ENCODE peak calls at places on chromosomes 7 and 10, in nine cellular contexts. H is H1, C is suprapubic skin, N is HCT116, G is K562, Y is spleen, J is GM12891, Z is transverse colon, B is endothelial cell of umbilical vein. D is an unnamed sample.

GRCh38 chr10:4633186-4633585 is 192.8 kb upstream of the AKR1E2 start:
- DNase-seq in Y (no peak), J (no peak), N (no peak), G (no peak), B (peak), Z (no peak), C (no peak), H (no peak), D (no peak)

GRCh38 chr10:35456175-35456574 is 119.9 kb downstream of the CCNY start:
- DNase-seq in Y (no peak), C (no peak), Z (no peak), B (no peak), N (no peak), J (no peak), G (no peak), H (no peak), D (no peak)

GRCh38 chr7:37753398-37753797 is 69.8 kb downstream of the GPR141 start:
- DNase-seq in G (no peak), C (no peak), H (no peak), B (no peak), Y (no peak), Z (no peak), N (no peak), J (no peak), D (no peak)

GRCh38 chr10:17249820-17250219 is 21.8 kb downstream of the VIM start:
- DNase-seq in H (no peak), C (no peak), G (no peak), J (no peak), Y (no peak), Z (no peak), B (peak), N (peak), D (no peak)

GRCh38 chr10:84269773-84270172 is 24.9 kb downstream of the RGR start:
- DNase-seq in N (peak), H (no peak), G (no peak), B (no peak), J (no peak), Z (no peak), C (no peak), Y (no peak), D (no peak)

GRCh38 chr7:112422842-112423496 is 27.3 kb upstream of the IFRD1 start:
- DNase-seq in B (peak), Y (peak), N (peak), C (peak), H (peak), J (no peak), G (peak), Z (peak), D (no peak)

GRCh38 chr7:122300607-122301079 is 3.9 kb downstream of the FEZF1 start:
- DNase-seq in Z (no peak), H (no peak), G (no peak), J (no peak), N (no peak), C (no peak), Y (no peak), B (no peak), D (no peak)

GRCh38 chr7:128322040-128322643 is 21.6 kb downstream of the RBM28 start:
- DNase-seq in N (no peak), Y (no peak), C (no peak), G (no peak), J (no peak), H (no peak), Z (no peak), B (peak), D (no peak)

GRCh38 chr10:112148314-112148713 is 35.3 kb downstream of the GPAM start:
- DNase-seq in Y (no peak), B (no peak), N (no peak), Z (no peak), H (no peak), G (no peak), J (no peak), C (no peak), D (no peak)

GRCh38 chr10:36779238-36779846 is 346.1 kb upstream of the ANKRD30A start:
- DNase-seq in H (no peak), N (no peak), Y (no peak), J (no peak), B (peak), C (no peak), G (peak), Z (peak), D (no peak)

GRCh38 chr7:154438571-154438970 is 386.4 kb downstream of the DPP6 start:
- DNase-seq in N (no peak), H (no peak), Y (no peak), J (no peak), G (no peak), B (no peak), C (no peak), Z (no peak), D (no peak)

DNA sequence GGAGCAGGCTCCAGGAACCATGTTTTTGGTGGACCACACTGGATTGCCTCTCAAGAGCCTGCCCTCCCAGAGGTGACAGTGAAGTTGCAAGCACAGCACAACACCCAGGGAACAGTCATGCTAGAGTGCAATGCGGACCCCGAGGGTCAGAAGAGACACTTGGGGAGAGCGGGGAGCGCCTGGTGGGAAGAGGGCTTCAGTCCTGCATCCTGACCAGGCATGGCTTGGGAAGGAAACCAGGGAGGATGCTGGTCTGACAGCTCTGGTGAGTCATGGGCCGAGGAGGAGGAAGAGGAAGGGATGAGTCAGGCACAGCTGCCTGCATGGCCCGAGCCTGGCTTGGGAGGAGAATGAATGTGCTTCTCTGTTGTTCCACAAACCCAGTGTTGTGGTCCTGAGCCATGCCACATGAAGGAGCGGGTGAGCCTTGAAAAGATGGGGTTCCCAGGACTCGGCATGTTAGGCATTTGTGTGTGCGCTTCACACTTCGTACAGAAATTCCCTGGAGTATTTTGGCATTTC is 29.5 kb upstream of the ANKRD2 start:
- DNase-seq in J (no peak), Y (peak), Z (peak), H (no peak), C (peak), N (peak), G (peak), B (peak), D (no peak)
- TF ChIP-seq POLR2AphosphoS5 in J (no peak), Y (peak), Z (peak), H (no peak), C (no peak), N (peak), G (no peak), B (peak), D (no peak)

DNA sequence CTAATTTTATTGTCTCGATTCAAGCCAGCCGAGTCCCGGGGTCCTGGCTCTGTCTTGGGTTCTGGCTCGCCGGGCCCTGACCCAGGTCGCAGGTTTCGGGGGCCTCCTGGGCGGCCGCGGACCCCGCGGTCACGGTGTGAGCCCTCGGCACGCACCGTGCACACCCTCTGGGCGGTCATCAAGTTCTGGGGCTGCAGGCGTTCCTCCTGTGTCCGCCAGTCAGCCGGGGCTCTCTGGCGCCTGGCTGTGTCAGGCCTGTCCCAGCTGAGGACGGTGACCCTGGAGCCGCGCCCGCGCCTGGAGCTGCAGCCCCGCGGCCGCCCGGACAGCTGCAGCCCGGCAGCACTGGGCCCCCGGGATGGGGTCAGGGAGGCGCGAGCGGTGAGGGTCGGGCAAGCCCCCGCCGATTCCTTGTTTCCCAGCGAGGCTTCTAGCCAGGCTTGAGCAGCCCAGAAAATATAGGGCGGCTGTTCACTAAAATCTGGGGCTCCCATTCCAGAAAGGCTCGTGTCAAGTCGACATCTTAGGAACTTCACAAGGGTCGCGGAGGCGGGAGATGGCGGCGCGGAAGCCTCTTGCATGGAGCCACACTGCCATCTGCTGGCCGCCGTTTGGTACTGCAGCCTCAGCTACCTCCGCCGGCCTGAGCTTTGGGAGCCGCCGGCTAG is 4.2 kb upstream of the HOXA7 start:
- DNase-seq in Z (peak), J (peak), C (peak), G (peak), Y (peak), B (peak), H (peak), N (no peak), D (peak)
- TF ChIP-seq POLR2A in Z (peak), J (no peak), C (no peak), G (no peak), Y (no peak), B (no peak), H (no peak), N (no peak), D (no peak)

GRCh38 chr7:34036972-34037792 is 131.8 kb downstream of the BMPER start:
- DNase-seq in B (no peak), Z (no peak), Y (no peak), H (no peak), J (no peak), G (no peak), C (no peak), N (no peak), D (no peak)
- TF ChIP-seq POLR2AphosphoS5 in B (no peak), Z (no peak), Y (no peak), H (no peak), J (no peak), G (no peak), C (no peak), N (no peak), D (no peak)

DNA sequence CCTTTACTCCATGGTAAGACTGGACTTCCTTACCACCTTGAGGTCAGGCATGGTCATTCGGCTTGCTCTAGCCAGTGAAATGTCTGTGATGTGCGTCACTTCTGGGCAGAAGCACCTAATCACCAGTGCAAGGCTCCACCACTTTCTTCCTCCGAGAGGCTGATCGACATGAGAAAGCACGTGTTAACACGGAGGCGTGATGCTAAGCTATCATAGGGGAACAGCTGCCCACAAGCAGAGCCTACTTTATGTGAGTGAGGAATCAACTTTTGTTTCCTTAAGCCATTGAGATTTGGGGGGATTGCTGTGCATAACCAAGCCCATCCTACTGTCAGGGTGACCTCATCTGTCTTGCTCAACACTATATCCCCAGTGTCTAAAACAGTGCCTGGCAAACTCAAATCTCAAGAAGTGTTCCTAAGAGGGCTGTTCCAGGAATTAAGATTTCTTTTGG is 23.1 kb upstream of the SAR1A start:
- DNase-seq in J (no peak), C (no peak), G (no peak), N (no peak), Z (no peak), B (no peak), H (no peak), Y (no peak), D (no peak)
- TF ChIP-seq POLR2A in J (no peak), C (no peak), G (no peak), N (no peak), Z (no peak), B (no peak), H (no peak), Y (no peak), D (no peak)

DNA sequence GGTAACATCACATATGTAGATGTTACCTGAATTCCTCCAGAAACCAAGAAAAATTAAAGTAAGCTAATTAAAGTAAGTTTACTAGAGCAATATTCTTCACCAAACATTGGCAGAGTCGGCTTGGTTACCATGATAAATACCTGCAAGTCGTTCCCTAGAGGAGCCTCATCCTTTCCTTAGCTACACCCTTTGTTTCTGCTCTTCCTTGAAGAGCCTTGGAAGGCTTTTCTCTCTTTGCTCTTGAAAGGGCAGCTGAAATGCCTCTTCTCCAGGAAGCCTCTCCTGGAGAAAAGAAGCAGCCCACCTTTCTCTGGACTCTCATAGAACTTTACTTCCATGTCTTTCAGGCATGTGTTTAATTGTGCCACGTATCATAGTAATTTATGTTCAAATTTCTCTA is 34.9 kb upstream of the CALD1 start:
- DNase-seq in Z (no peak), C (no peak), N (no peak), G (no peak), H (no peak), B (no peak), Y (no peak), J (no peak), D (no peak)
- TF ChIP-seq POLR2AphosphoS5 in Z (no peak), C (no peak), N (no peak), G (no peak), H (no peak), B (no peak), Y (no peak), J (no peak), D (no peak)

GRCh38 chr7:47474937-47475879 is 106.7 kb downstream of the TNS3 start:
- DNase-seq in B (peak), Z (peak), N (peak), Y (peak), C (peak), J (peak), G (peak), H (no peak), D (peak)
- TF ChIP-seq POLR2A in B (no peak), Z (peak), N (peak), Y (no peak), C (no peak), J (no peak), G (no peak), H (no peak), D (no peak)

DNA sequence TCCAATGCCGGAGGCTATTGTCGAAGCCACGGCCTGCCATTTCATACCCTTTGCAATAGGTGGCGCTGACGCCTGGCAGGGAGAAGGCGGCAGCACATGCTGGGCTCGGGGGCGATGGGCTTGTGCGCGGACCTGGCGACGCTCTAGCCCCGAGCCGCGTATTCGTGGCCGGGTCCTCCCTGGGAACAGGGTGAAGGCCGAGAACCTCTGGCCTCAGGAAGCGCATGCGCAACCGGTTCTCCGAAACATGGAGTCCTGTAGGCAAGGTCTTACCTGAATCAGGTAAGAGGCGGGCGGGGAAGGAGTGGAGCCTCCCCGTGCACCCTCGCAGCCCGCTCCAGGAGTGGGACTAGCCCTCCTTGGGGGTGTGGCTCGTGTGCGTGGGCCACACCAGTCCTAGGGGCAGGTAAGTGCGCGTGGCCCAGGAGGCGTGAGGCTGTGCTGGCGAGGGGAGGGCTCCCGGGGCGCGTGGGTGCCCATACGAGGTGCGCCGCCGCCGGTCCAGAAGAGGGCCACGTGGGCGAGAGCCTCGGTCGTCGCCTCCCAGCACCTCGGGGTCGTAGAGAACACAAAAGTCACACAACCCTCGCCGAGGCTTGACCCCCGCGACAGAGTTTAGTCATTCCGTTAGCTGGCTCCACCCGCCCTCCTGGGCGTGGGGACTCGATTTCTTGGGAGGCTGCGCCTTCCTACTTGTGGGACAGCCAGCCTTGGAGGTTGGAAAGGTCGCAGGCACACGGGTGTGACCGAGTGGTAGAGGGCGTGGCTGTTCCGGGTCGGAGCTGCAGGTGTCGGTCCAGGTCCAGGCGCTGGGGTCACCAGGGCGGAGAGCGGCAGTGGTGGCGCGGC is 5.5 kb upstream of the MEST start:
- DNase-seq in J (no peak), N (peak), B (peak), Y (peak), C (peak), G (peak), H (peak), Z (peak), D (peak)
- TF ChIP-seq POLR2AphosphoS5 in J (no peak), N (peak), B (no peak), Y (peak), C (no peak), G (no peak), H (peak), Z (peak), D (no peak)

GRCh38 chr10:49354593-49354992 is 41.3 kb downstream of the DRGX start:
- DNase-seq in H (no peak), Y (peak), N (no peak), C (no peak), J (no peak), Z (no peak), G (no peak), B (no peak), D (no peak)
- TF ChIP-seq POLR2A in H (no peak), Y (no peak), N (no peak), C (no peak), J (no peak), Z (no peak), G (no peak), B (no peak), D (no peak)